ENCODE peak calls at places on chromosomes 5 and 9, in ten cellular contexts. One of them, this sample, is unnamed.

GRCh38 chr5:40871177-40871576 is 30.0 kb downstream of the CARD6 start:
- DNase-seq in spleen: no peak
- DNase-seq in transverse colon: no peak
- DNase-seq in A549: no peak
- DNase-seq in heart left ventricle: no peak
- DNase-seq in GM12878: no peak
- DNase-seq in uterus: no peak
- DNase-seq in right lobe of liver: no peak
- DNase-seq in IMR-90: peak
- DNase-seq in Peyer's patch: no peak
- DNase-seq in this sample: no peak

GRCh38 chr5:102958481-102959011 is 161.4 kb downstream of the GIN1 start:
- DNase-seq in spleen: no peak
- DNase-seq in transverse colon: no peak
- DNase-seq in A549: peak
- DNase-seq in heart left ventricle: no peak
- DNase-seq in GM12878: no peak
- DNase-seq in uterus: no peak
- DNase-seq in right lobe of liver: no peak
- DNase-seq in IMR-90: peak
- DNase-seq in Peyer's patch: no peak
- DNase-seq in this sample: no peak

GRCh38 chr5:38751103-38751502 is 94.7 kb upstream of the OSMR start:
- DNase-seq in spleen: no peak
- DNase-seq in transverse colon: no peak
- DNase-seq in A549: no peak
- DNase-seq in heart left ventricle: no peak
- DNase-seq in GM12878: no peak
- DNase-seq in uterus: no peak
- DNase-seq in right lobe of liver: no peak
- DNase-seq in IMR-90: no peak
- DNase-seq in Peyer's patch: no peak
- DNase-seq in this sample: no peak

GRCh38 chr5:180313677-180314076 is 21.8 kb upstream of the MAPK9 start:
- DNase-seq in spleen: no peak
- DNase-seq in transverse colon: no peak
- DNase-seq in A549: no peak
- DNase-seq in heart left ventricle: peak
- DNase-seq in GM12878: no peak
- DNase-seq in uterus: no peak
- DNase-seq in right lobe of liver: peak
- DNase-seq in IMR-90: no peak
- DNase-seq in Peyer's patch: no peak
- DNase-seq in this sample: no peak

GRCh38 chr5:141681695-141682641 is at the start of gene ARAP3:
- DNase-seq in spleen: peak
- DNase-seq in transverse colon: peak
- DNase-seq in A549: peak
- DNase-seq in heart left ventricle: peak
- DNase-seq in GM12878: no peak
- DNase-seq in uterus: peak
- DNase-seq in right lobe of liver: peak
- DNase-seq in IMR-90: peak
- DNase-seq in Peyer's patch: peak
- DNase-seq in this sample: peak

GRCh38 chr5:141605523-141606277 is 13.1 kb downstream of the DIAPH1 start:
- DNase-seq in spleen: peak
- DNase-seq in transverse colon: peak
- DNase-seq in A549: no peak
- DNase-seq in heart left ventricle: peak
- DNase-seq in GM12878: peak
- DNase-seq in uterus: no peak
- DNase-seq in right lobe of liver: peak
- DNase-seq in IMR-90: no peak
- DNase-seq in Peyer's patch: no peak
- DNase-seq in this sample: no peak

GRCh38 chr5:135441256-135441915 is 5.8 kb downstream of the DCANP1 start:
- DNase-seq in spleen: no peak
- DNase-seq in transverse colon: no peak
- DNase-seq in A549: no peak
- DNase-seq in heart left ventricle: no peak
- DNase-seq in GM12878: no peak
- DNase-seq in uterus: no peak
- DNase-seq in right lobe of liver: no peak
- DNase-seq in IMR-90: no peak
- DNase-seq in Peyer's patch: no peak
- DNase-seq in this sample: no peak

GRCh38 chr5:1472964-1473628 is 27.9 kb upstream of the SLC6A3 start:
- DNase-seq in spleen: no peak
- DNase-seq in transverse colon: no peak
- DNase-seq in A549: no peak
- DNase-seq in heart left ventricle: peak
- DNase-seq in GM12878: no peak
- DNase-seq in uterus: no peak
- DNase-seq in right lobe of liver: peak
- DNase-seq in IMR-90: no peak
- DNase-seq in Peyer's patch: peak
- DNase-seq in this sample: no peak

GRCh38 chr9:112711050-112711689 is 6.7 kb downstream of the INIP start:
- DNase-seq in spleen: no peak
- DNase-seq in transverse colon: no peak
- DNase-seq in A549: peak
- DNase-seq in heart left ventricle: no peak
- DNase-seq in GM12878: no peak
- DNase-seq in uterus: no peak
- DNase-seq in right lobe of liver: no peak
- DNase-seq in IMR-90: peak
- DNase-seq in Peyer's patch: no peak
- DNase-seq in this sample: peak

GRCh38 chr9:128358861-128359260 is 12.3 kb upstream of the URM1 start:
- DNase-seq in spleen: no peak
- DNase-seq in transverse colon: no peak
- DNase-seq in A549: no peak
- DNase-seq in heart left ventricle: no peak
- DNase-seq in GM12878: no peak
- DNase-seq in uterus: no peak
- DNase-seq in right lobe of liver: no peak
- DNase-seq in IMR-90: no peak
- DNase-seq in Peyer's patch: no peak
- DNase-seq in this sample: no peak

GRCh38 chr9:129137292-129138143 is 26.3 kb downstream of the PTPA start:
- DNase-seq in spleen: no peak
- DNase-seq in transverse colon: no peak
- DNase-seq in A549: no peak
- DNase-seq in heart left ventricle: no peak
- DNase-seq in GM12878: no peak
- DNase-seq in uterus: no peak
- DNase-seq in right lobe of liver: no peak
- DNase-seq in IMR-90: no peak
- DNase-seq in Peyer's patch: no peak
- DNase-seq in this sample: no peak

GRCh38 chr5:142014911-142015584 is 2.2 kb upstream of the GNPDA1 start:
- DNase-seq in spleen: no peak
- DNase-seq in transverse colon: no peak
- DNase-seq in A549: peak
- DNase-seq in heart left ventricle: no peak
- DNase-seq in GM12878: no peak
- DNase-seq in uterus: peak
- DNase-seq in right lobe of liver: no peak
- DNase-seq in IMR-90: peak
- DNase-seq in Peyer's patch: no peak
- DNase-seq in this sample: no peak

GRCh38 chr9:129263836-129264235 is 85.8 kb upstream of the IER5L start:
- DNase-seq in spleen: peak
- DNase-seq in transverse colon: no peak
- DNase-seq in A549: no peak
- DNase-seq in heart left ventricle: no peak
- DNase-seq in GM12878: no peak
- DNase-seq in uterus: no peak
- DNase-seq in right lobe of liver: no peak
- DNase-seq in IMR-90: no peak
- DNase-seq in Peyer's patch: no peak
- DNase-seq in this sample: peak

DNA sequence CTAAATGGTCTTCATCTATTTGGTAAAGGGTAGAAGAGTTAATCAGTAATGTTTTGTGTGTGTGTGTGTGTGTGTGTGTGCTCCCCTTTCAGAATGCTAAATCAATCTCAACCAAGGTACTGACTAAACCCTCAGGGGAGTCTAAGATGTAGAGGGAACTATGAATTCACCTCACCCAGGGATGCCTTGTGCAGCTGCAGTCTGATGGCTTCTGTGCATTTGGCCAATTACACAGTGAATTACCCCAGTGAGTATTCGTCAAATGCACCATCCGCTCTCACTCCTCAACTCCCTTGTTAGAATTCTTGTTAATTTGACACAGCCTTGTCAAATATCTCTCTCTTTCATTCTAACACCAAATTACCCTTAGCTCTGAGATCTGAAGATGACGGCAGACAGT is 234.6 kb downstream of the GABRB2 start:
- DNase-seq in spleen: no peak
- DNase-seq in transverse colon: no peak
- DNase-seq in A549: no peak
- DNase-seq in heart left ventricle: no peak
- DNase-seq in GM12878: no peak
- DNase-seq in uterus: no peak
- DNase-seq in right lobe of liver: no peak
- DNase-seq in IMR-90: no peak
- DNase-seq in Peyer's patch: no peak
- DNase-seq in this sample: no peak
- H3K4me3 ChIP-seq in spleen: no peak
- H3K4me3 ChIP-seq in transverse colon: no peak
- H3K4me3 ChIP-seq in A549: no peak
- H3K4me3 ChIP-seq in heart left ventricle: no peak
- H3K4me3 ChIP-seq in GM12878: no peak
- H3K4me3 ChIP-seq in uterus: no peak
- H3K4me3 ChIP-seq in right lobe of liver: no peak
- H3K4me3 ChIP-seq in IMR-90: no peak
- H3K4me3 ChIP-seq in Peyer's patch: no peak
- H3K4me3 ChIP-seq in this sample: no peak

DNA sequence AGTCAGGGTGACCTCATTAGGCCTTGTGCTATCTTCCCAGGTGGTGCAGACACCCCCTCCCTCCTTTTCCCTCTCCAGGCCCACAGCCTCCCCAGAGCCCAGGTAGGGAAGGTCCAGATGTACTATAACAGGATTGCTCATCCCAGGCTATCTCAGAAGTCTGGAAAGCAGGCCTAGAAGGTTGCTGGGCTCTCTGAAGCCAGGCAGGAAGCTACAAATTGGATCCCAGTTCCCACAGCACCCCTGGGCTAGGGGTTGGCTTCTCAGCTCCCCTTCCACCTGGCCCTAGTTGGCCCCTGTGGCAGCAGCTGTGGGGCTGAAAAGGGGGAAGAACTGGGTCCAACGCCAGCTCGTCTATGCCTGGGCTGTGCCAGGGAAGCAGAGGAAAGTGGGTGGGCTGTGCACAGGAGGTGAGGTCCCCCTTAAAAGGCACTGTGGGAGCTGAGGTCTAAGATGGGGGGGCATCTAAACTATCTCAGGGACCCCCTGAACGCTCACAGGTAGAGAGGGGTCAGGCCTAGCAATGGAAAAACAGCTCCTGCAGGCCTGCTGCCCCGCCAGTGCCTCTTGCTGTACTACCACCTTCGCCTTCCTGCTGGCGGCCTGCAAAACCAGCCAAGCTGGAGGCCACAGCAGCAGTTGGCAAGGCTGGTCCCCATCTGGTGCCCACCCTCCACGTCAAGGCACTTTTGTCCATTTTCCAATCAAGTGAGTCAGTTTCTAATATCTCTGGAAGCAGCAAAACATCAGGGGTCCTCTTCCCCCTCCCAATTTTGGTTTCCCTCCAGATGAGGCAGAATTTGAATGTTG is 13.3 kb upstream of the PSMD5 start:
- DNase-seq in spleen: no peak
- DNase-seq in transverse colon: no peak
- DNase-seq in A549: no peak
- DNase-seq in heart left ventricle: no peak
- DNase-seq in GM12878: no peak
- DNase-seq in uterus: no peak
- DNase-seq in right lobe of liver: no peak
- DNase-seq in IMR-90: no peak
- DNase-seq in Peyer's patch: no peak
- DNase-seq in this sample: no peak
- TF ChIP-seq POLR2A in spleen: no peak
- TF ChIP-seq POLR2A in transverse colon: no peak
- TF ChIP-seq POLR2A in A549: no peak
- TF ChIP-seq POLR2A in heart left ventricle: no peak
- TF ChIP-seq POLR2A in GM12878: peak
- TF ChIP-seq POLR2A in uterus: no peak
- TF ChIP-seq POLR2A in right lobe of liver: no peak
- TF ChIP-seq POLR2A in IMR-90: no peak
- TF ChIP-seq POLR2A in Peyer's patch: no peak
- TF ChIP-seq POLR2A in this sample: no peak

DNA sequence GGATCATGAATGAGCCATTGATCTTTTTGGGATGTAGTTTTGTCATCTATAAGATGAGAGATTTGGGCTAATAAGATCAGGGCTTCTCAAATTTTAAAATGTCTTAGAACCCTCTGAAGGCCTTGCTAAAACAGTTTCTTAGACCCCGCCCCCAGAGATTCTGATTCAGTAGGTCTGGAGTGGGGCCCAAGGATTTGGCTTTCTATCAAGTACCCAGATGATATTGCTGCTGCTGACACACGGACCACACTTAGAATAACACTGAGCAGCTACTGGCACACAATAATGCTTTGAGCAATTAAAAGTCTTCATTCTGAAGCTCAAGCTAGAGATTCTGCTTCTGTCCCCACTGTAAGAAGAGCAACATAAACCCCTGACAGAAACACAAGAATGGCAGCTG is 216.7 kb downstream of the SMARCA2 start:
- DNase-seq in spleen: no peak
- DNase-seq in transverse colon: no peak
- DNase-seq in A549: no peak
- DNase-seq in heart left ventricle: no peak
- DNase-seq in GM12878: no peak
- DNase-seq in uterus: peak
- DNase-seq in right lobe of liver: no peak
- DNase-seq in IMR-90: peak
- DNase-seq in Peyer's patch: no peak
- DNase-seq in this sample: peak
- H3K27ac ChIP-seq in spleen: no peak
- H3K27ac ChIP-seq in transverse colon: no peak
- H3K27ac ChIP-seq in A549: no peak
- H3K27ac ChIP-seq in heart left ventricle: no peak
- H3K27ac ChIP-seq in GM12878: no peak
- H3K27ac ChIP-seq in uterus: no peak
- H3K27ac ChIP-seq in right lobe of liver: no peak
- H3K27ac ChIP-seq in IMR-90: no peak
- H3K27ac ChIP-seq in Peyer's patch: no peak
- H3K27ac ChIP-seq in this sample: no peak

DNA sequence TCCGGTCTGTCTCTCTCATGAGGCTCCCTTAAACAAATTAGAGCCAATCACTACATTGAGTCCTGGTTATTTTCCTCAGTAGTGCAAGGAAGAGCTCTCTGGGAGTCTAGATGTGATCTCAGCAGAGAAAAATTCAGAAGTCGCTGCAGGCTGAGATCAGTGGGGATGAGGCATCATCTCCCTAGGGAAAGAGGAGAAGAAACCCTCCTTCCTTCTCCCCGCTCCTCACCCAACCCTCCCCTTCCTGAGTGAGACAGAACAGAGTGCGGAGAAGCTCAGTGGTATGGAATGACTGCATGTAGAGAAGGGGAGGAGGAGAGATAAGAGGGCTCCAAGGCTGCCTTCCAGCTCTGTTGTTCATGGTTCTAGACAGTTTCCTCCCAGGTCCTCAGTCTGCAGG is 80.5 kb downstream of the PAPPA start:
- DNase-seq in spleen: no peak
- DNase-seq in transverse colon: no peak
- DNase-seq in A549: peak
- DNase-seq in heart left ventricle: no peak
- DNase-seq in GM12878: no peak
- DNase-seq in uterus: peak
- DNase-seq in right lobe of liver: no peak
- DNase-seq in IMR-90: peak
- DNase-seq in Peyer's patch: no peak
- DNase-seq in this sample: peak
- H3K4me3 ChIP-seq in spleen: no peak
- H3K4me3 ChIP-seq in transverse colon: no peak
- H3K4me3 ChIP-seq in A549: no peak
- H3K4me3 ChIP-seq in heart left ventricle: no peak
- H3K4me3 ChIP-seq in GM12878: no peak
- H3K4me3 ChIP-seq in uterus: no peak
- H3K4me3 ChIP-seq in right lobe of liver: no peak
- H3K4me3 ChIP-seq in IMR-90: no peak
- H3K4me3 ChIP-seq in Peyer's patch: no peak
- H3K4me3 ChIP-seq in this sample: no peak